ENCODE peak calls at places on chromosome 2, in ten cellular contexts. G, I, O, Z, L, D, W, N, R and A are unnamed samples.

GRCh38 chr2:9665903-9666302 is 35.1 kb upstream of the YWHAQ start:
- DNase-seq in G (no peak), L (no peak), O (no peak), W (no peak), D (peak), R (no peak), I (no peak), N (no peak), Z (no peak), A (no peak)

GRCh38 chr2:141062016-141062415 is 1068.8 kb downstream of the LRP1B start:
- DNase-seq in Z (no peak), L (no peak), W (no peak), N (no peak), I (no peak), G (no peak), R (no peak), O (no peak), D (no peak), A (no peak)

GRCh38 chr2:61014805-61015204 is 2.7 kb upstream of the PEX13 start:
- DNase-seq in D (no peak), N (no peak), W (no peak), Z (no peak), O (no peak), R (no peak), G (no peak), I (no peak), L (no peak), A (no peak)

GRCh38 chr2:120934221-120934639 is 198.6 kb downstream of the GLI2 start:
- DNase-seq in L (no peak), R (no peak), O (no peak), W (no peak), D (no peak), G (no peak), N (no peak), I (no peak), Z (no peak), A (no peak)

GRCh38 chr2:42359894-42360483 is 1.0 kb downstream of the COX7A2L start:
- DNase-seq in W (no peak), G (no peak), R (peak), O (no peak), Z (no peak), I (no peak), N (no peak), D (peak), L (peak), A (no peak)

GRCh38 chr2:167924556-167924955 is 322.8 kb downstream of the STK39 start:
- DNase-seq in W (no peak), D (no peak), O (no peak), Z (no peak), I (no peak), G (no peak), R (no peak), L (no peak), N (no peak), A (no peak)

GRCh38 chr2:78614747-78615146 is 410.8 kb upstream of the REG3G start:
- DNase-seq in O (no peak), W (no peak), D (no peak), L (no peak), G (no peak), R (no peak), Z (no peak), N (no peak), I (no peak), A (no peak)

GRCh38 chr2:8310557-8311455 is 371.1 kb upstream of the ID2 start:
- DNase-seq in Z (no peak), G (peak), O (no peak), I (no peak), L (no peak), N (no peak), D (no peak), R (no peak), W (no peak), A (no peak)

GRCh38 chr2:172107690-172108586 is 5.2 kb upstream of the DLX2 start:
- DNase-seq in N (no peak), I (no peak), W (no peak), Z (no peak), O (no peak), G (no peak), D (no peak), R (no peak), L (no peak), A (no peak)

GRCh38 chr2:119264781-119265692 is 41.4 kb downstream of the STEAP3 start:
- DNase-seq in G (no peak), D (peak), L (peak), N (peak), R (peak), W (peak), I (peak), O (peak), Z (no peak), A (no peak)

GRCh38 chr2:37768491-37768925 is 97.1 kb upstream of the CDC42EP3 start:
- DNase-seq in R (no peak), L (no peak), O (peak), N (no peak), I (no peak), W (no peak), D (peak), Z (no peak), G (no peak), A (no peak)